ENCODE peak calls at places on chromosomes 1 and 21, in four cellular contexts. One of them, this sample, is unnamed.

GRCh38 chr1:226378071-226378470 is 29.8 kb downstream of the PARP1 start:
- DNase-seq in K562: no peak
- DNase-seq in HepG2: no peak
- DNase-seq in GM12878: no peak
- DNase-seq in this sample: no peak

GRCh38 chr1:24898909-24899439 is 31.1 kb downstream of the RUNX3 start:
- DNase-seq in K562: no peak
- DNase-seq in HepG2: no peak
- DNase-seq in GM12878: no peak
- DNase-seq in this sample: no peak

GRCh38 chr1:50110656-50111055 is 1.9 kb downstream of the ELAVL4 start:
- DNase-seq in K562: no peak
- DNase-seq in GM12878: no peak
- DNase-seq in HepG2: no peak
- DNase-seq in this sample: peak

GRCh38 chr1:3473381-3473844 is 18.9 kb downstream of the ARHGEF16 start:
- DNase-seq in K562: no peak
- DNase-seq in GM12878: no peak
- DNase-seq in HepG2: no peak
- DNase-seq in this sample: no peak

GRCh38 chr1:77134359-77134758 is 84.9 kb downstream of the PIGK start:
- DNase-seq in GM12878: no peak
- DNase-seq in HepG2: peak
- DNase-seq in K562: no peak
- DNase-seq in this sample: no peak

GRCh38 chr1:229024528-229025119 is 246.3 kb upstream of the RAB4A start:
- DNase-seq in HepG2: peak
- DNase-seq in K562: peak
- DNase-seq in GM12878: no peak
- DNase-seq in this sample: no peak

GRCh38 chr1:14136881-14137280 is 436.9 kb downstream of the PRDM2 start:
- DNase-seq in K562: no peak
- DNase-seq in GM12878: no peak
- DNase-seq in HepG2: no peak
- DNase-seq in this sample: no peak

GRCh38 chr1:159862557-159862956 is at the start of gene VSIG8:
- DNase-seq in GM12878: no peak
- DNase-seq in K562: no peak
- DNase-seq in HepG2: no peak
- DNase-seq in this sample: no peak

GRCh38 chr1:219659005-219659632 is 46.2 kb upstream of the ZC3H11B start:
- DNase-seq in GM12878: no peak
- DNase-seq in K562: no peak
- DNase-seq in HepG2: no peak
- DNase-seq in this sample: no peak

GRCh38 chr21:46168238-46168637 is 12.9 kb upstream of the FTCD start:
- DNase-seq in HepG2: no peak
- DNase-seq in GM12878: no peak
- DNase-seq in K562: no peak
- DNase-seq in this sample: no peak

GRCh38 chr1:246506440-246506784 is 667 bp downstream of the SMYD3 start:
- DNase-seq in GM12878: no peak
- DNase-seq in K562: peak
- DNase-seq in HepG2: no peak
- DNase-seq in this sample: no peak
- TF ChIP-seq REST in GM12878: no peak
- TF ChIP-seq REST in K562: no peak
- TF ChIP-seq REST in HepG2: no peak
- TF ChIP-seq REST in this sample: no peak

DNA sequence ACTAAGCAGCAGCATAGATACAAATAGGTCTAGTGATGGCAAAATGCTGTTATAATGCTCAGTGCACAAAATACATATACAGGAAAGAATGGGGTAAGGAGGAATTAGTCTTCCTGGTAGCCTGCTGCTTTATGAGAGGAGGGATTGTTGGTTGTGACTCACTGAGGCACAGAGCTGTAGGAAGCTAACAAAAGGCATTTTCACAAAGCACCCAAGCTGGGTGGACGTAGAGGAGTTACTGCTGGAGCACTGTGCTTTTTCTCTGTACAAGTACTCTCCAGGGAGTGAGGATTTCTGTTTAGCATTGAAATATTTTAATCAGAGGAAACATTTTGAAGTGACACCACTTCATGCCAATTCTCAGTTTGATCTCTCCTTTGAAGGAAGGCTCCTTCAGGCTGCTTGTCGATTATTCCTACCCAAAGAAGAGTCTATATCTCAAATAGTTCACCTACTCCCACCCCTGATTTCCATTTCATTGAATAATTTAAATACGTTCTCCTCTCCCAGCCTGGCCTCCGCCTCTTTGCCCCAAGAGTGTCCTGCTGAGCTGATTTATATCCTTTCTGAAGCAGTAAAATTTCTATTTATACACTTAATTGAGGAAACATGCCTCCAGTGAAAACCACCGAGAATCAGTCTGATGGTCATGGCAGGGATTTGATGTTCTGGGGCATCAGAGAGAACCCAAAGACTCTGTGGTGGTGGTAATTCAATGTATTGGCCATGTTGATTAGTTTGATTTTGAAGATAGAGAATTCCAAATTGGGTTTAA is 271.9 kb downstream of the HHAT start:
- DNase-seq in HepG2: no peak
- DNase-seq in GM12878: no peak
- DNase-seq in K562: no peak
- DNase-seq in this sample: no peak
- TF ChIP-seq CREB1 in HepG2: no peak
- TF ChIP-seq CREB1 in GM12878: no peak
- TF ChIP-seq CREB1 in K562: no peak
- TF ChIP-seq CREB1 in this sample: no peak

GRCh38 chr1:67686272-67687197 is 1.5 kb downstream of the GADD45A start:
- DNase-seq in GM12878: peak
- DNase-seq in HepG2: peak
- DNase-seq in K562: peak
- DNase-seq in this sample: peak
- TF ChIP-seq REST in GM12878: no peak
- TF ChIP-seq REST in HepG2: peak
- TF ChIP-seq REST in K562: peak
- TF ChIP-seq REST in this sample: no peak

DNA sequence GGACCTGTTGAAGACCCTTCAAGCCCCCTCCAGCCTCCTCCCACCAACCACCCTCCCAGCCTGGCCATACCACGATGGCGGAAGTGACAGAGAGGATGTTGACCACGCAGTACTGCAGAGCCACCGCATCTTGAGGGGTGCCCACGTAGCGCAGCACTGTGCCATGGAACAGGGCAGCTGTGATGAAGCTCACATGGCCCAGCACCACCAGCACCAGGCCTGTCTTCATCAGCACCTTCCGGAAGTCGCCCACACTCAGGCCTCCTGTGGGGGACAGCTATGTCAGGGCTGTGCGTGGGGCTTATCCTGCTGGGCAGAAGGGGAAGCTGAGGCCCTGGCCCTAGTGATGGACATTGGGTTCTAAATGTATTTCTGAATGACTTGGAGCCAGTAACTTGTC is 3.1 kb downstream of the TMEM54 start:
- DNase-seq in GM12878: no peak
- DNase-seq in K562: no peak
- DNase-seq in HepG2: no peak
- DNase-seq in this sample: no peak
- TF ChIP-seq CREB1 in GM12878: no peak
- TF ChIP-seq CREB1 in K562: no peak
- TF ChIP-seq CREB1 in HepG2: no peak
- TF ChIP-seq CREB1 in this sample: no peak

DNA sequence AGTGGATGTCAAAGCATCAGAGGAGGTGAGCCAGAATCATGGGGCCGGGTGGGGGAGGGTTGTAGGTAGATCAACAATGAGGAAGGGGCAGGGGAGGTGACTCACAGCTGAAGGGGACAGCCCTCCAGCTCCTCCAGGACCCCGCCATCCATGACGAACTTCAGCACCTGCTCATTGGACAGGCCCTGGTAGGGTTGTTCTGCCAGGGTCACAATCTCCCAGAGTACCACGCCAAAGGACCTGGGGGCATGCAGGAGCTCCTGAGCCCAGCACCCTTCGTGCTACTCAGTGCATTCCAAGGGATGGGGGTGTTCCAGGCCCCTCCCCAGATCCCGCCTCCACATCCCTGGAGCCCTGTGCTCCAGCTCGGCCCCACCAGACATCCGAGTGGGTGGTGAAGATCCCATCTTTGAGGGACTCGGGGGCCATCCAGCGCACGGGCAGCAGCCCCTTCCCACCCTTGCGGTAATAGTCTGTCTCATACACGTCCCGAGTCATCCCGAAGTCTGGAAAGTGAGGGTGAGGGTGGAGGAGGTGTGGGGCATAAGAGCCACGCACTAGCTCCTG is 17.5 kb downstream of the INSRR start:
- DNase-seq in K562: no peak
- DNase-seq in GM12878: no peak
- DNase-seq in HepG2: no peak
- DNase-seq in this sample: peak
- TF ChIP-seq REST in K562: no peak
- TF ChIP-seq REST in GM12878: peak
- TF ChIP-seq REST in HepG2: no peak
- TF ChIP-seq REST in this sample: peak

GRCh38 chr1:224343679-224344078 is 13.0 kb upstream of the CNIH4 start:
- DNase-seq in K562: no peak
- DNase-seq in GM12878: no peak
- DNase-seq in HepG2: no peak
- DNase-seq in this sample: peak

GRCh38 chr1:224339422-224340033 is 9.6 kb upstream of the NVL start:
- DNase-seq in GM12878: no peak
- DNase-seq in K562: no peak
- DNase-seq in HepG2: no peak
- DNase-seq in this sample: no peak

GRCh38 chr1:224338150-224338838 is 8.3 kb upstream of the NVL start:
- DNase-seq in GM12878: no peak
- DNase-seq in K562: no peak
- DNase-seq in HepG2: peak
- DNase-seq in this sample: peak

GRCh38 chr1:224340711-224341384 is 10.9 kb upstream of the NVL start:
- DNase-seq in GM12878: no peak
- DNase-seq in K562: no peak
- DNase-seq in HepG2: no peak
- DNase-seq in this sample: peak
- TF ChIP-seq CREB1 in GM12878: no peak
- TF ChIP-seq CREB1 in K562: no peak
- TF ChIP-seq CREB1 in HepG2: no peak
- TF ChIP-seq CREB1 in this sample: no peak

GRCh38 chr21:37670883-37671282 is 245.4 kb downstream of the KCNJ6 start:
- DNase-seq in K562: no peak
- DNase-seq in HepG2: peak
- DNase-seq in GM12878: no peak
- DNase-seq in this sample: no peak

GRCh38 chr21:37668462-37669239 is 247.6 kb downstream of the KCNJ6 start:
- DNase-seq in GM12878: no peak
- DNase-seq in HepG2: no peak
- DNase-seq in K562: no peak
- DNase-seq in this sample: peak

GRCh38 chr21:37667380-37667779 is 248.9 kb downstream of the KCNJ6 start:
- DNase-seq in GM12878: no peak
- DNase-seq in K562: no peak
- DNase-seq in HepG2: no peak
- DNase-seq in this sample: no peak

GRCh38 chr21:37671381-37671780 is 244.9 kb downstream of the KCNJ6 start:
- DNase-seq in K562: no peak
- DNase-seq in HepG2: no peak
- DNase-seq in GM12878: no peak
- DNase-seq in this sample: no peak

GRCh38 chr21:37669249-37669648 is 247.0 kb downstream of the KCNJ6 start:
- DNase-seq in GM12878: no peak
- DNase-seq in K562: no peak
- DNase-seq in HepG2: no peak
- DNase-seq in this sample: no peak
- TF ChIP-seq REST in GM12878: no peak
- TF ChIP-seq REST in K562: no peak
- TF ChIP-seq REST in HepG2: no peak
- TF ChIP-seq REST in this sample: no peak

DNA sequence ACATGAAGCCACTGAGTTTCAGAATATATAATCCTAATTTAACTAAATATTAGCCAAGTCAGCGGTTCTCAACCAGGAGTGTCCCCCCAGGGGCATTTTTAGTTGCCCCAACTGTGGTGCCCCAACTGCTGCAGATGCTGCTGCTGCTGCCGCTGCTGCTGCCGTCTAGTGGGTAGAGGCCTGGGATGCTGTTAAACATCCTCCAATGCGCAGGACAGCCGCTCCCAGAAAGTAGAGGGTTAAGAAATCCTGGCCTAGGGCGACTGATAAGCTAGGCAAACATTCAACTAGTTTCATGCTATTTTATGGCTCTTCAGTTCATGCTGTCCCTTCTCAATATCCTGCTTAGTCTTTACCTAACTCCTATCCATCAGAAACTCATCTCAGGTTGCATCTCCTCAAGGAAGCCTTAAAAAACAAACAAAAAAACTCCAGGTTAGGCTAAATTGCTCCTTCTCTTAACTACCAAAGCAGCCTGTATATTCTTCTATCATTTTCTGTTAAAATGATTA is 9.9 kb upstream of the DCAF6 start:
- DNase-seq in GM12878: no peak
- DNase-seq in HepG2: peak
- DNase-seq in K562: peak
- DNase-seq in this sample: peak
- TF ChIP-seq CREB1 in GM12878: no peak
- TF ChIP-seq CREB1 in HepG2: no peak
- TF ChIP-seq CREB1 in K562: no peak
- TF ChIP-seq CREB1 in this sample: no peak

DNA sequence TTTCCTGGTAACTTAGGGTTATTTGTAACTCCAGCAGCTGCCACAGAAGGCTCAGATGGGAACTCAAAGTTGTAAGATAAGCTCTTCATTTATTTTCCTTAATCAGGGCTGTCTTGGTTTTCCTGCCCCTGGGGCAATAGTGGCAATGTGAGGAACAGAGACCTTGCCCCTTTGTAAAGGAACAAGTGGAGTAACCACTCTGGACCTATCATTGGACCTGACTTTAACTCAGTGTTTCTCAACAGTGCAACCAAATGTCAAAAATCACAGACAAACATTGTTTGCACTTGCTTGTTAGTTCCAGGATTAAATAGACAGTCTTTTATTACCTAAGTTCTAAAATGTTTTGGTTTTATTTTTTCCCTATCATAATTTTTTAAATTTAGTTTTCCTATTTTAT is 2.8 kb upstream of the FMO3 start:
- DNase-seq in HepG2: no peak
- DNase-seq in GM12878: no peak
- DNase-seq in K562: no peak
- DNase-seq in this sample: no peak
- TF ChIP-seq REST in HepG2: no peak
- TF ChIP-seq REST in GM12878: no peak
- TF ChIP-seq REST in K562: no peak
- TF ChIP-seq REST in this sample: no peak

This sample was measured in GM23338.